ENCODE peak calls at places on chromosome 19, in ten cellular contexts. Z is thoracic aorta; F is left ventricle myocardium inferior; D is ascending aorta; T is BJ; C is body of pancreas; N is effector memory CD4-positive, alpha-beta T cell; L is SJSA1; I is cardiac fibroblast; H is cardiac muscle cell. R is an unnamed sample.

GRCh38 chr19:271856-272255 is 19.3 kb downstream of the PLPP2 start:
- DNase-seq in Z (no peak), F (no peak), D (no peak), T (no peak), C (no peak), N (no peak), L (no peak), I (no peak), H (no peak), R (no peak)

GRCh38 chr19:1231729-1232128 is 6.1 kb downstream of the CBARP start:
- DNase-seq in Z (no peak), F (no peak), D (no peak), T (no peak), C (no peak), N (no peak), L (no peak), I (no peak), H (no peak), R (no peak)

GRCh38 chr19:53908106-53908932 is 759 bp upstream of the CACNG7 start:
- DNase-seq in Z (no peak), F (no peak), D (no peak), T (no peak), C (peak; percentile 27), N (no peak), L (no peak), I (peak; percentile 54), H (peak; percentile 79), R (no peak)

GRCh38 chr19:28887920-28888618 is 324.9 kb downstream of the UQCRFS1 start:
- DNase-seq in Z (no peak), F (no peak), D (no peak), T (no peak), C (no peak), N (no peak), L (no peak), I (no peak), H (no peak), R (no peak)

GRCh38 chr19:45005787-45006186 is 4.5 kb downstream of the RELB start:
- DNase-seq in Z (no peak), F (no peak), D (no peak), T (no peak), C (no peak), N (no peak), L (no peak), I (no peak), H (no peak), R (no peak)

GRCh38 chr19:33035461-33035860 is 29.2 kb downstream of the RHPN2 start:
- DNase-seq in Z (no peak), F (no peak), D (no peak), T (no peak), C (no peak), N (no peak), L (no peak), I (no peak), H (no peak), R (no peak)

GRCh38 chr19:19817357-19817756 is 4.2 kb downstream of the ZNF506 start:
- DNase-seq in Z (no peak), F (no peak), D (no peak), T (no peak), C (no peak), N (peak; percentile 47), L (no peak), I (no peak), H (no peak), R (no peak)

GRCh38 chr19:33763661-33764343 is 32.9 kb upstream of the KCTD15 start:
- DNase-seq in Z (no peak), F (peak; percentile 33), D (no peak), T (no peak), C (peak; percentile 57), N (no peak), L (no peak), I (no peak), H (no peak), R (no peak)

GRCh38 chr19:14138576-14139265 is 2.3 kb upstream of the ASF1B start:
- DNase-seq in Z (no peak), F (no peak), D (no peak), T (no peak), C (no peak), N (no peak), L (no peak), I (peak; percentile 57), H (peak; percentile 44), R (no peak)
- H3K4me3 ChIP-seq in Z (peak overlapping the region; percentile 2), F (peak overlapping the region; percentile 76), D (no peak overlapping the region), T (no peak overlapping the region), C (no peak overlapping the region), N (no peak overlapping the region), L (no peak overlapping the region), I (no peak overlapping the region), H (no peak overlapping the region), R (no peak overlapping the region)

DNA sequence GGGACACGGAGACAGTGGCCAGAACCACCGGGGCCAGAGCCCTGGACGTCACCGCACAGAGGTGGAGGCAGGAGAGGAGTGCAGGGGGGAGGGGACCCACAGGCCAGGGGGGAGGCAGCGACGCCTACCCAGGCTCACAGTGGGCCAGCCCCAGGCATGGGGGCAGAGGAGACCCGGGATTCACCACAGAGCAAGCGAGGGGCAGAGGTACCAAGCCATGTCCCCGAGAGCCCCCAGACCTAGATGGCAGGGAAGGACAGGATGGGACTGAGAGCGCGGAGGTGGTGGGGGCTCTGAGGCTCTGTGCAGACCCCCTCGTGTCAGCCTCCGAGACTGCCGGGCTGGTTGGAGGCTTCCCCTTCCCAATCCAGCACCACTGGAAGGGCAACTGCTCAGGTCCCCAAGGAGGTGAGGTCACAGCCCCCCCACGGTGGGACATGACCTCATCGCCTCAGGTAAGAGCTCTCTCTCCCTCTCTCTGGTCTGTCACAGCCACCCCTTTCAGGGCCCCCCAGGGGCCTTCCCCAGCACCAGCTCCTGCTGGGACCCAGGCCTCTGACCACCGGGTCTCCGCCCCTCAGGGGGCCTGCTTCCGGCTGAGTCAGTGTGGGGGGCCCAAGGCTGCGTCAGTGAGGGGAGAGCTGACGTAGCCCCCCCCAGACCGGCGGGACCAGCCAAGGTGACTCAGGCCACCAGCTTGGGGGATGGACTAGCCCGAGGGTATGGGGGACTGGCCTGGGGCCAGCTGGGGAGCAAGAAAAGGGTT is 2.2 kb upstream of the IL11 start:
- DNase-seq in Z (no peak), F (no peak), D (no peak), T (no peak), C (no peak), N (no peak), L (peak; percentile 95), I (no peak), H (peak; percentile 36), R (no peak)
- H3K4me3 ChIP-seq in Z (no peak overlapping the region), F (no peak overlapping the region), D (no peak overlapping the region), T (no peak overlapping the region), C (no peak overlapping the region), N (no peak overlapping the region), L (no peak overlapping the region), I (no peak overlapping the region), H (no peak overlapping the region), R (no peak overlapping the region)

GRCh38 chr19:51916167-51916566 is 11.1 kb upstream of the ZNF613 start:
- DNase-seq in Z (no peak), F (no peak), D (no peak), T (no peak), C (no peak), N (no peak), L (no peak), I (no peak), H (no peak), R (no peak)

GRCh38 chr19:51919606-51920005 is 7.7 kb upstream of the ZNF613 start:
- DNase-seq in Z (no peak), F (no peak), D (no peak), T (no peak), C (no peak), N (no peak), L (no peak), I (no peak), H (no peak), R (no peak)

DNA sequence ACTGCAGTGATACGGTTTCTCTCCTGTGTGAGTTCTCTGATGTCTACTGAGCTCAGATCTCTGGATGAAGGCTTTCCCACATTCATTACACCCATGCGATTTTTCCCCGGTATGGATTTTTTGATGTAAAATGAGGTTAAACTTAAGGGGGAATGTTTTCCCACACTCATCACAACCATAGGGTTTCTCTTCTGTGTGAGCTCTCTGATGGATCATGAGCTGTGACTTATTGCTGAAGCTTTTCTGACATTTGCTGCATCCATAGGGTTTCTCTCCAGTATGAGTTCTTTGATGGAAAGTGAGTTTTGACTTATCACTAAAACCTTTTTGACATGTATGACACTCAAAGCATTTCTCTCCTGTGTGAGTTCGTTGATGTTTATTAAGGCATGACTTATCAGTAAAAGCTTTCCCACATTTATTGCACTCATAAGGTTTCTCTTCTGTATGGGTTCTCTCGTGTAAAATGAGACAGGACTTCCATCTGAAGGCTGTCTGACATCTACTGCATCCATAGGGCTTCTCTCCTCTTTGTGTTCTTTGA is 10.6 kb upstream of the ZNF649 start:
- DNase-seq in Z (no peak), F (no peak), D (no peak), T (no peak), C (no peak), N (no peak), L (no peak), I (no peak), H (no peak), R (no peak)
- H3K4me3 ChIP-seq in Z (no peak overlapping the region), F (no peak overlapping the region), D (no peak overlapping the region), T (no peak overlapping the region), C (no peak overlapping the region), N (no peak overlapping the region), L (no peak overlapping the region), I (no peak overlapping the region), H (no peak overlapping the region), R (no peak overlapping the region)

GRCh38 chr19:18672606-18673337 is 10.7 kb upstream of the CRTC1 start:
- DNase-seq in Z (no peak), F (no peak), D (no peak), T (no peak), C (no peak), N (no peak), L (no peak), I (peak; percentile 47), H (peak; percentile 53), R (no peak)
- H3K4me3 ChIP-seq in Z (peak overlapping the region; percentile 25), F (no peak overlapping the region), D (peak overlapping the region; percentile 38), T (no peak overlapping the region), C (no peak overlapping the region), N (no peak overlapping the region), L (no peak overlapping the region), I (no peak overlapping the region), H (no peak overlapping the region), R (no peak overlapping the region)

DNA sequence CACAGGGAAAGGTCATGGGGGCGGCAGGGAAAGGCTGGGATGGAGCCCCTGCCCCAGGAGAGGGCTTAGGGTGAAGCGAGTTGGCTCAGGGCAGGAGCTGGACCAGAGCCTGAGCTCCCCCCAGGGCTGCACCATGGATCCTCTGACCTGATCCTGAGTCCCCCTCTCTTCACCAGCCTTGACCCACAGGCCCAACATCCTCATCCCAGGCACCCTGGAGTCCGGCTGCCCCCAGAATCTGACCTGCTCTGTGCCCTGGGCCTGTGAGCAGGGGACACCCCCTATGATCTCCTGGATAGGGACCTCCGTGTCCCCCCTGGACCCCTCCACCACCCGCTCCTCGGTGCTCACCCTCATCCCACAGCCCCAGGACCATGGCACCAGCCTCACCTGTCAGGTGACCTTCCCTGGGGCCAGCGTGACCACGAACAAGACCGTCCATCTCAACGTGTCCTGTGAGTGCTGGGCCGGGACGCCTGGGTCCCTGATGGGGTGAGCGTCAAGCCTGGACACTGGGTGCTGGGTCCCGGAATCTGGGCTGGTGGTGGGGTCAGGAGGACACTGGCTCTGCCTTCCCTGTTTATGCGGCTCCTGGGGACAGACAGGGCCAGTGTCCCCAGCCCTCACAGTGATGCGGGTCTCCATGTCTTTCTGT is 842 bp downstream of the SIGLEC9 start:
- DNase-seq in Z (no peak), F (no peak), D (peak; percentile 61), T (no peak), C (no peak), N (no peak), L (no peak), I (no peak), H (no peak), R (no peak)
- H3K4me3 ChIP-seq in Z (peak overlapping the region; percentile 56), F (peak overlapping the region; percentile 44), D (peak overlapping the region; percentile 15), T (no peak overlapping the region), C (no peak overlapping the region), N (no peak overlapping the region), L (no peak overlapping the region), I (no peak overlapping the region), H (no peak overlapping the region), R (peak overlapping the region; percentile 42)